ENCODE peak calls at places on chromosomes 12 and 14, in nine cellular contexts. One of them, this sample, is unnamed.

GRCh38 chr12:106248849-106249371 is 1.1 kb upstream of the CKAP4 start:
- DNase-seq in cardiac fibroblast: peak
- DNase-seq in body of pancreas: no peak
- DNase-seq in CD8-positive, alpha-beta memory T cell: no peak
- DNase-seq in CD8-positive, alpha-beta T cell: peak
- DNase-seq in lung: no peak
- DNase-seq in foreskin fibroblast: peak
- DNase-seq in A549: no peak
- DNase-seq in astrocyte: peak
- DNase-seq in this sample: peak

GRCh38 chr12:112446008-112446725 is 27.4 kb downstream of the PTPN11 start:
- DNase-seq in cardiac fibroblast: no peak
- DNase-seq in body of pancreas: no peak
- DNase-seq in CD8-positive, alpha-beta memory T cell: no peak
- DNase-seq in CD8-positive, alpha-beta T cell: no peak
- DNase-seq in lung: no peak
- DNase-seq in foreskin fibroblast: no peak
- DNase-seq in A549: no peak
- DNase-seq in astrocyte: no peak
- DNase-seq in this sample: no peak

GRCh38 chr14:79911762-79912161 is 299.5 kb downstream of the DIO2 start:
- DNase-seq in cardiac fibroblast: no peak
- DNase-seq in body of pancreas: no peak
- DNase-seq in CD8-positive, alpha-beta memory T cell: no peak
- DNase-seq in CD8-positive, alpha-beta T cell: no peak
- DNase-seq in lung: no peak
- DNase-seq in foreskin fibroblast: no peak
- DNase-seq in A549: no peak
- DNase-seq in astrocyte: no peak
- DNase-seq in this sample: no peak

GRCh38 chr12:57069522-57069921 is 9.1 kb downstream of the NEMP1 start:
- DNase-seq in cardiac fibroblast: peak
- DNase-seq in body of pancreas: peak
- DNase-seq in CD8-positive, alpha-beta memory T cell: peak
- DNase-seq in CD8-positive, alpha-beta T cell: peak
- DNase-seq in lung: peak
- DNase-seq in foreskin fibroblast: peak
- DNase-seq in A549: peak
- DNase-seq in astrocyte: peak
- DNase-seq in this sample: peak

GRCh38 chr14:103584326-103584915 is 21.7 kb downstream of the COA8 start:
- DNase-seq in cardiac fibroblast: no peak
- DNase-seq in body of pancreas: no peak
- DNase-seq in CD8-positive, alpha-beta memory T cell: no peak
- DNase-seq in CD8-positive, alpha-beta T cell: no peak
- DNase-seq in lung: no peak
- DNase-seq in foreskin fibroblast: no peak
- DNase-seq in A549: no peak
- DNase-seq in astrocyte: no peak
- DNase-seq in this sample: no peak

GRCh38 chr12:131829795-131830334 is 1.7 kb downstream of the MMP17 start:
- DNase-seq in cardiac fibroblast: no peak
- DNase-seq in body of pancreas: no peak
- DNase-seq in CD8-positive, alpha-beta memory T cell: no peak
- DNase-seq in CD8-positive, alpha-beta T cell: no peak
- DNase-seq in lung: no peak
- DNase-seq in foreskin fibroblast: no peak
- DNase-seq in A549: no peak
- DNase-seq in astrocyte: no peak
- DNase-seq in this sample: no peak

GRCh38 chr12:23139026-23139425 is 514.1 kb downstream of the ETNK1 start:
- DNase-seq in cardiac fibroblast: peak
- DNase-seq in body of pancreas: no peak
- DNase-seq in CD8-positive, alpha-beta memory T cell: no peak
- DNase-seq in CD8-positive, alpha-beta T cell: no peak
- DNase-seq in lung: no peak
- DNase-seq in foreskin fibroblast: no peak
- DNase-seq in A549: no peak
- DNase-seq in astrocyte: peak
- DNase-seq in this sample: no peak

GRCh38 chr14:87522575-87522974 is 470.4 kb downstream of the GALC start:
- DNase-seq in cardiac fibroblast: no peak
- DNase-seq in body of pancreas: no peak
- DNase-seq in CD8-positive, alpha-beta memory T cell: no peak
- DNase-seq in CD8-positive, alpha-beta T cell: no peak
- DNase-seq in lung: no peak
- DNase-seq in foreskin fibroblast: no peak
- DNase-seq in A549: no peak
- DNase-seq in astrocyte: no peak
- DNase-seq in this sample: no peak

GRCh38 chr12:107402041-107403022 is 283.3 kb upstream of the PWP1 start:
- DNase-seq in cardiac fibroblast: peak
- DNase-seq in body of pancreas: peak
- DNase-seq in CD8-positive, alpha-beta memory T cell: peak
- DNase-seq in CD8-positive, alpha-beta T cell: peak
- DNase-seq in lung: peak
- DNase-seq in foreskin fibroblast: peak
- DNase-seq in A549: peak
- DNase-seq in astrocyte: peak
- DNase-seq in this sample: peak

GRCh38 chr12:674272-674781 is 11.1 kb upstream of the NINJ2 start:
- DNase-seq in cardiac fibroblast: peak
- DNase-seq in body of pancreas: no peak
- DNase-seq in CD8-positive, alpha-beta memory T cell: peak
- DNase-seq in CD8-positive, alpha-beta T cell: peak
- DNase-seq in lung: no peak
- DNase-seq in foreskin fibroblast: no peak
- DNase-seq in A549: no peak
- DNase-seq in astrocyte: no peak
- DNase-seq in this sample: peak

GRCh38 chr14:50531595-50532501 is 521 bp downstream of the MAP4K5 start:
- DNase-seq in cardiac fibroblast: peak
- DNase-seq in body of pancreas: peak
- DNase-seq in CD8-positive, alpha-beta memory T cell: peak
- DNase-seq in CD8-positive, alpha-beta T cell: peak
- DNase-seq in lung: peak
- DNase-seq in foreskin fibroblast: no peak
- DNase-seq in A549: no peak
- DNase-seq in astrocyte: no peak
- DNase-seq in this sample: peak

GRCh38 chr12:92369643-92370042 is 224.0 kb upstream of the BTG1 start:
- DNase-seq in cardiac fibroblast: peak
- DNase-seq in body of pancreas: no peak
- DNase-seq in CD8-positive, alpha-beta memory T cell: no peak
- DNase-seq in CD8-positive, alpha-beta T cell: no peak
- DNase-seq in lung: no peak
- DNase-seq in foreskin fibroblast: peak
- DNase-seq in A549: no peak
- DNase-seq in astrocyte: peak
- DNase-seq in this sample: no peak

GRCh38 chr12:4809013-4809448 is 88.8 kb downstream of the GALNT8 start:
- DNase-seq in cardiac fibroblast: no peak
- DNase-seq in body of pancreas: no peak
- DNase-seq in CD8-positive, alpha-beta memory T cell: peak
- DNase-seq in CD8-positive, alpha-beta T cell: peak
- DNase-seq in lung: no peak
- DNase-seq in foreskin fibroblast: no peak
- DNase-seq in A549: no peak
- DNase-seq in astrocyte: peak
- DNase-seq in this sample: peak

GRCh38 chr12:4807116-4807783 is 87.0 kb downstream of the GALNT8 start:
- DNase-seq in cardiac fibroblast: no peak
- DNase-seq in body of pancreas: no peak
- DNase-seq in CD8-positive, alpha-beta memory T cell: no peak
- DNase-seq in CD8-positive, alpha-beta T cell: no peak
- DNase-seq in lung: no peak
- DNase-seq in foreskin fibroblast: no peak
- DNase-seq in A549: no peak
- DNase-seq in astrocyte: no peak
- DNase-seq in this sample: peak

GRCh38 chr12:4806439-4807115 is 86.4 kb downstream of the GALNT8 start:
- DNase-seq in cardiac fibroblast: no peak
- DNase-seq in body of pancreas: no peak
- DNase-seq in CD8-positive, alpha-beta memory T cell: no peak
- DNase-seq in CD8-positive, alpha-beta T cell: no peak
- DNase-seq in lung: no peak
- DNase-seq in foreskin fibroblast: no peak
- DNase-seq in A549: no peak
- DNase-seq in astrocyte: no peak
- DNase-seq in this sample: no peak

GRCh38 chr12:4809449-4810218 is 89.4 kb downstream of the GALNT8 start:
- DNase-seq in cardiac fibroblast: no peak
- DNase-seq in body of pancreas: no peak
- DNase-seq in CD8-positive, alpha-beta memory T cell: no peak
- DNase-seq in CD8-positive, alpha-beta T cell: no peak
- DNase-seq in lung: no peak
- DNase-seq in foreskin fibroblast: no peak
- DNase-seq in A549: no peak
- DNase-seq in astrocyte: peak
- DNase-seq in this sample: peak

DNA sequence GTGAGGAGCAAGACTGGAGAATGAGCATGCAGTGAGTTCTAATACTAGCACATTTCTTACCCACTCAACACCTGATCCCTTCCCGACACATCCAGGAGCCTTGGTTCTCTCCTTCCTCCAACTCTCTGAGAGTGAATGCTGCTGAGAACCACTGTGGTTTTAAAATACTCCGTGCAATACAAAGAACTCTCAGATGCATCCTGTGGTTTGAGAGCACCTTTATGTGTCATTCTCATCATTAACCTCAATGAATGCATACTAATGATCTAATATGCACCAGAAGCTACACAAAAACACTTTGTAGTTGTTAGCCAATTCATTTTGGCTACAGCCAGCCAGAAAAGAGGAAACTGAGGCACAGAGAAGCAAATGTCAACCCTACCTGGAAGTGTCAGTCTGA is 87.6 kb downstream of the GALNT8 start:
- DNase-seq in cardiac fibroblast: no peak
- DNase-seq in body of pancreas: no peak
- DNase-seq in CD8-positive, alpha-beta memory T cell: no peak
- DNase-seq in CD8-positive, alpha-beta T cell: no peak
- DNase-seq in lung: no peak
- DNase-seq in foreskin fibroblast: no peak
- DNase-seq in A549: no peak
- DNase-seq in astrocyte: no peak
- DNase-seq in this sample: peak
- H3K4me3 ChIP-seq in cardiac fibroblast: no peak
- H3K4me3 ChIP-seq in body of pancreas: no peak
- H3K4me3 ChIP-seq in CD8-positive, alpha-beta memory T cell: no peak
- H3K4me3 ChIP-seq in CD8-positive, alpha-beta T cell: no peak
- H3K4me3 ChIP-seq in lung: no peak
- H3K4me3 ChIP-seq in foreskin fibroblast: no peak
- H3K4me3 ChIP-seq in A549: no peak
- H3K4me3 ChIP-seq in astrocyte: no peak
- H3K4me3 ChIP-seq in this sample: peak

DNA sequence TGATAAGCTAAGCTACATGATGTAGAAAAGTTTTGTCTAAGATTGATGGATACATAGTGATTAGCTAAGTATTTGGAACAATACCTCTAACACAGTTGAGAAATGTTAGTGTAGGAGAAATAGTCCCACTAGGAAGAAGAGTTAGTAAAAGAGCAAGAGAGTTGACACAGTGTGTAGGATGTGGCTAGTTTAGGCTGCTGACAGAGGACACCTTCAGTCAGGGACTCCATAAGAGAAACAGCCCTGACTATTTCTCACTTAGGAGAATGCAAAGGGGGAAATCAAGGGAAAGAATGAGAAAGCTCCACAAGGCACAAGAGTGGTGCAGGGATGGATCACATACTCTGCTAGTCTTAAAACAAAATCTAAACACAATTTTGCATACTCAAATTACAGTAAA is 613.7 kb downstream of the SLC16A7 start:
- DNase-seq in cardiac fibroblast: no peak
- DNase-seq in body of pancreas: no peak
- DNase-seq in CD8-positive, alpha-beta memory T cell: no peak
- DNase-seq in CD8-positive, alpha-beta T cell: no peak
- DNase-seq in lung: no peak
- DNase-seq in foreskin fibroblast: no peak
- DNase-seq in A549: no peak
- DNase-seq in astrocyte: no peak
- DNase-seq in this sample: no peak
- H3K4me3 ChIP-seq in cardiac fibroblast: no peak
- H3K4me3 ChIP-seq in body of pancreas: no peak
- H3K4me3 ChIP-seq in CD8-positive, alpha-beta memory T cell: no peak
- H3K4me3 ChIP-seq in CD8-positive, alpha-beta T cell: no peak
- H3K4me3 ChIP-seq in lung: no peak
- H3K4me3 ChIP-seq in foreskin fibroblast: no peak
- H3K4me3 ChIP-seq in A549: peak
- H3K4me3 ChIP-seq in astrocyte: no peak
- H3K4me3 ChIP-seq in this sample: no peak

GRCh38 chr14:53955671-53956426 is 776 bp downstream of the BMP4 start:
- DNase-seq in cardiac fibroblast: no peak
- DNase-seq in body of pancreas: peak
- DNase-seq in CD8-positive, alpha-beta memory T cell: no peak
- DNase-seq in CD8-positive, alpha-beta T cell: no peak
- DNase-seq in lung: peak
- DNase-seq in foreskin fibroblast: peak
- DNase-seq in A549: no peak
- DNase-seq in astrocyte: peak
- DNase-seq in this sample: peak
- H3K4me3 ChIP-seq in cardiac fibroblast: peak
- H3K4me3 ChIP-seq in body of pancreas: no peak
- H3K4me3 ChIP-seq in CD8-positive, alpha-beta memory T cell: peak
- H3K4me3 ChIP-seq in CD8-positive, alpha-beta T cell: peak
- H3K4me3 ChIP-seq in lung: peak
- H3K4me3 ChIP-seq in foreskin fibroblast: peak
- H3K4me3 ChIP-seq in A549: peak
- H3K4me3 ChIP-seq in astrocyte: peak
- H3K4me3 ChIP-seq in this sample: peak

GRCh38 chr14:100066984-100067383 is 1.8 kb downstream of the EVL start:
- DNase-seq in cardiac fibroblast: no peak
- DNase-seq in body of pancreas: no peak
- DNase-seq in CD8-positive, alpha-beta memory T cell: no peak
- DNase-seq in CD8-positive, alpha-beta T cell: no peak
- DNase-seq in lung: no peak
- DNase-seq in foreskin fibroblast: no peak
- DNase-seq in A549: no peak
- DNase-seq in astrocyte: no peak
- DNase-seq in this sample: no peak

GRCh38 chr14:100067481-100067880 is 2.3 kb downstream of the EVL start:
- DNase-seq in cardiac fibroblast: no peak
- DNase-seq in body of pancreas: no peak
- DNase-seq in CD8-positive, alpha-beta memory T cell: no peak
- DNase-seq in CD8-positive, alpha-beta T cell: no peak
- DNase-seq in lung: no peak
- DNase-seq in foreskin fibroblast: no peak
- DNase-seq in A549: no peak
- DNase-seq in astrocyte: no peak
- DNase-seq in this sample: peak

GRCh38 chr14:100065161-100065871 is at the start of gene EVL:
- DNase-seq in cardiac fibroblast: no peak
- DNase-seq in body of pancreas: no peak
- DNase-seq in CD8-positive, alpha-beta memory T cell: peak
- DNase-seq in CD8-positive, alpha-beta T cell: peak
- DNase-seq in lung: no peak
- DNase-seq in foreskin fibroblast: no peak
- DNase-seq in A549: no peak
- DNase-seq in astrocyte: no peak
- DNase-seq in this sample: peak

GRCh38 chr14:100067971-100068959 is 3.0 kb downstream of the EVL start:
- DNase-seq in cardiac fibroblast: peak
- DNase-seq in body of pancreas: peak
- DNase-seq in CD8-positive, alpha-beta memory T cell: peak
- DNase-seq in CD8-positive, alpha-beta T cell: peak
- DNase-seq in lung: peak
- DNase-seq in foreskin fibroblast: peak
- DNase-seq in A549: no peak
- DNase-seq in astrocyte: peak
- DNase-seq in this sample: peak

GRCh38 chr14:100065942-100066574 is 836 bp downstream of the EVL start:
- DNase-seq in cardiac fibroblast: no peak
- DNase-seq in body of pancreas: no peak
- DNase-seq in CD8-positive, alpha-beta memory T cell: peak
- DNase-seq in CD8-positive, alpha-beta T cell: peak
- DNase-seq in lung: no peak
- DNase-seq in foreskin fibroblast: no peak
- DNase-seq in A549: no peak
- DNase-seq in astrocyte: no peak
- DNase-seq in this sample: peak
- H3K4me3 ChIP-seq in cardiac fibroblast: no peak
- H3K4me3 ChIP-seq in body of pancreas: no peak
- H3K4me3 ChIP-seq in CD8-positive, alpha-beta memory T cell: peak
- H3K4me3 ChIP-seq in CD8-positive, alpha-beta T cell: peak
- H3K4me3 ChIP-seq in lung: no peak
- H3K4me3 ChIP-seq in foreskin fibroblast: no peak
- H3K4me3 ChIP-seq in A549: no peak
- H3K4me3 ChIP-seq in astrocyte: no peak
- H3K4me3 ChIP-seq in this sample: peak